ENCODE peak calls at places on chromosomes 11 and 22, in nine cellular contexts. One of them, this sample, is unnamed.

GRCh38 chr22:50360578-50360977 is 17.5 kb downstream of the PPP6R2 start:
- DNase-seq in uterus: no peak
- DNase-seq in Caco-2: no peak
- DNase-seq in GM23338: no peak
- DNase-seq in cardiac fibroblast: no peak
- DNase-seq in fibroblast of the aortic adventitia: no peak
- DNase-seq in fibroblast of mammary gland: no peak
- DNase-seq in activated B cell treated with CpG ODN at 0.5 μM for 24 hours: no peak
- DNase-seq in nephron progenitor cell: no peak
- DNase-seq in this sample: no peak

GRCh38 chr11:76768091-76769047 is 14.8 kb upstream of the TSKU start:
- DNase-seq in fibroblast of mammary gland: peak
- DNase-seq in GM23338: no peak
- DNase-seq in activated B cell treated with CpG ODN at 0.5 μM for 24 hours: no peak
- DNase-seq in cardiac fibroblast: peak
- DNase-seq in nephron progenitor cell: no peak
- DNase-seq in Caco-2: no peak
- DNase-seq in uterus: peak
- DNase-seq in fibroblast of the aortic adventitia: peak
- DNase-seq in this sample: peak

GRCh38 chr11:10029386-10030121 is 264.5 kb downstream of the SBF2 start:
- DNase-seq in Caco-2: no peak
- DNase-seq in activated B cell treated with CpG ODN at 0.5 μM for 24 hours: no peak
- DNase-seq in GM23338: no peak
- DNase-seq in nephron progenitor cell: no peak
- DNase-seq in cardiac fibroblast: no peak
- DNase-seq in fibroblast of the aortic adventitia: no peak
- DNase-seq in uterus: no peak
- DNase-seq in fibroblast of mammary gland: no peak
- DNase-seq in this sample: no peak

GRCh38 chr11:114738954-114739353 is 60.6 kb downstream of the NXPE2 start:
- DNase-seq in GM23338: peak
- DNase-seq in activated B cell treated with CpG ODN at 0.5 μM for 24 hours: no peak
- DNase-seq in cardiac fibroblast: peak
- DNase-seq in fibroblast of mammary gland: peak
- DNase-seq in uterus: no peak
- DNase-seq in Caco-2: peak
- DNase-seq in nephron progenitor cell: peak
- DNase-seq in fibroblast of the aortic adventitia: peak
- DNase-seq in this sample: peak

GRCh38 chr22:43287441-43287840 is 55.7 kb downstream of the SCUBE1 start:
- DNase-seq in activated B cell treated with CpG ODN at 0.5 μM for 24 hours: no peak
- DNase-seq in GM23338: no peak
- DNase-seq in cardiac fibroblast: no peak
- DNase-seq in fibroblast of mammary gland: no peak
- DNase-seq in nephron progenitor cell: no peak
- DNase-seq in fibroblast of the aortic adventitia: no peak
- DNase-seq in uterus: no peak
- DNase-seq in Caco-2: no peak
- DNase-seq in this sample: no peak

GRCh38 chr11:26820739-26821138 is 98.9 kb upstream of the SLC5A12 start:
- DNase-seq in Caco-2: no peak
- DNase-seq in cardiac fibroblast: peak
- DNase-seq in fibroblast of the aortic adventitia: peak
- DNase-seq in activated B cell treated with CpG ODN at 0.5 μM for 24 hours: no peak
- DNase-seq in fibroblast of mammary gland: peak
- DNase-seq in GM23338: no peak
- DNase-seq in nephron progenitor cell: no peak
- DNase-seq in uterus: no peak
- DNase-seq in this sample: peak

GRCh38 chr11:129973809-129974208 is 28.8 kb downstream of the PRDM10 start:
- DNase-seq in uterus: no peak
- DNase-seq in fibroblast of the aortic adventitia: no peak
- DNase-seq in nephron progenitor cell: peak
- DNase-seq in fibroblast of mammary gland: no peak
- DNase-seq in Caco-2: peak
- DNase-seq in activated B cell treated with CpG ODN at 0.5 μM for 24 hours: no peak
- DNase-seq in GM23338: peak
- DNase-seq in cardiac fibroblast: no peak
- DNase-seq in this sample: no peak

GRCh38 chr22:36010090-36010489 is 18.5 kb downstream of the RBFOX2 start:
- DNase-seq in fibroblast of the aortic adventitia: no peak
- DNase-seq in GM23338: peak
- DNase-seq in cardiac fibroblast: no peak
- DNase-seq in nephron progenitor cell: peak
- DNase-seq in activated B cell treated with CpG ODN at 0.5 μM for 24 hours: no peak
- DNase-seq in uterus: no peak
- DNase-seq in fibroblast of mammary gland: no peak
- DNase-seq in Caco-2: no peak
- DNase-seq in this sample: no peak

GRCh38 chr22:46538816-46539163 is 1.4 kb upstream of the CELSR1 start:
- DNase-seq in fibroblast of the aortic adventitia: peak
- DNase-seq in nephron progenitor cell: no peak
- DNase-seq in Caco-2: no peak
- DNase-seq in activated B cell treated with CpG ODN at 0.5 μM for 24 hours: no peak
- DNase-seq in uterus: no peak
- DNase-seq in GM23338: no peak
- DNase-seq in fibroblast of mammary gland: peak
- DNase-seq in cardiac fibroblast: peak
- DNase-seq in this sample: peak

GRCh38 chr11:35850191-35850590 is 93.7 kb upstream of the LDLRAD3 start:
- DNase-seq in fibroblast of the aortic adventitia: no peak
- DNase-seq in activated B cell treated with CpG ODN at 0.5 μM for 24 hours: no peak
- DNase-seq in cardiac fibroblast: no peak
- DNase-seq in Caco-2: no peak
- DNase-seq in nephron progenitor cell: no peak
- DNase-seq in fibroblast of mammary gland: no peak
- DNase-seq in uterus: no peak
- DNase-seq in GM23338: no peak
- DNase-seq in this sample: no peak

GRCh38 chr22:19772673-19773469 is 12.3 kb downstream of the TBX1 start:
- DNase-seq in uterus: no peak
- DNase-seq in GM23338: no peak
- DNase-seq in fibroblast of the aortic adventitia: no peak
- DNase-seq in cardiac fibroblast: peak
- DNase-seq in nephron progenitor cell: no peak
- DNase-seq in fibroblast of mammary gland: no peak
- DNase-seq in activated B cell treated with CpG ODN at 0.5 μM for 24 hours: no peak
- DNase-seq in Caco-2: no peak
- DNase-seq in this sample: no peak

GRCh38 chr11:8090756-8091155 is 9.7 kb downstream of the TUB start:
- DNase-seq in Caco-2: peak
- DNase-seq in cardiac fibroblast: peak
- DNase-seq in GM23338: peak
- DNase-seq in fibroblast of the aortic adventitia: peak
- DNase-seq in fibroblast of mammary gland: peak
- DNase-seq in activated B cell treated with CpG ODN at 0.5 μM for 24 hours: no peak
- DNase-seq in nephron progenitor cell: peak
- DNase-seq in uterus: no peak
- DNase-seq in this sample: peak

GRCh38 chr11:35529971-35530495 is 4.6 kb upstream of the PAMR1 start:
- DNase-seq in cardiac fibroblast: peak
- DNase-seq in uterus: peak
- DNase-seq in GM23338: no peak
- DNase-seq in activated B cell treated with CpG ODN at 0.5 μM for 24 hours: no peak
- DNase-seq in Caco-2: no peak
- DNase-seq in fibroblast of mammary gland: peak
- DNase-seq in nephron progenitor cell: no peak
- DNase-seq in fibroblast of the aortic adventitia: peak
- DNase-seq in this sample: peak

GRCh38 chr22:45804319-45804985 is 132.8 kb downstream of the ATXN10 start:
- DNase-seq in nephron progenitor cell: no peak
- DNase-seq in GM23338: no peak
- DNase-seq in fibroblast of the aortic adventitia: peak
- DNase-seq in fibroblast of mammary gland: no peak
- DNase-seq in activated B cell treated with CpG ODN at 0.5 μM for 24 hours: no peak
- DNase-seq in Caco-2: no peak
- DNase-seq in cardiac fibroblast: no peak
- DNase-seq in uterus: no peak
- DNase-seq in this sample: no peak

GRCh38 chr11:84812351-84813083 is 814.6 kb downstream of the DLG2 start:
- DNase-seq in uterus: no peak
- DNase-seq in Caco-2: no peak
- DNase-seq in nephron progenitor cell: no peak
- DNase-seq in cardiac fibroblast: no peak
- DNase-seq in GM23338: no peak
- DNase-seq in fibroblast of the aortic adventitia: no peak
- DNase-seq in activated B cell treated with CpG ODN at 0.5 μM for 24 hours: no peak
- DNase-seq in fibroblast of mammary gland: peak
- DNase-seq in this sample: no peak

GRCh38 chr11:64150481-64151239 is 15.3 kb downstream of the MACROD1 start:
- DNase-seq in cardiac fibroblast: no peak
- DNase-seq in nephron progenitor cell: no peak
- DNase-seq in Caco-2: no peak
- DNase-seq in uterus: no peak
- DNase-seq in GM23338: no peak
- DNase-seq in fibroblast of mammary gland: no peak
- DNase-seq in fibroblast of the aortic adventitia: no peak
- DNase-seq in activated B cell treated with CpG ODN at 0.5 μM for 24 hours: no peak
- DNase-seq in this sample: no peak

GRCh38 chr11:64151337-64151736 is 14.6 kb downstream of the MACROD1 start:
- DNase-seq in nephron progenitor cell: no peak
- DNase-seq in GM23338: no peak
- DNase-seq in cardiac fibroblast: no peak
- DNase-seq in Caco-2: no peak
- DNase-seq in fibroblast of the aortic adventitia: no peak
- DNase-seq in activated B cell treated with CpG ODN at 0.5 μM for 24 hours: no peak
- DNase-seq in uterus: no peak
- DNase-seq in fibroblast of mammary gland: no peak
- DNase-seq in this sample: no peak

GRCh38 chr11:64156235-64157011 is 9.5 kb downstream of the MACROD1 start:
- DNase-seq in GM23338: no peak
- DNase-seq in nephron progenitor cell: no peak
- DNase-seq in fibroblast of mammary gland: no peak
- DNase-seq in activated B cell treated with CpG ODN at 0.5 μM for 24 hours: no peak
- DNase-seq in cardiac fibroblast: no peak
- DNase-seq in uterus: no peak
- DNase-seq in Caco-2: no peak
- DNase-seq in fibroblast of the aortic adventitia: no peak
- DNase-seq in this sample: no peak

GRCh38 chr11:64152841-64153691 is 12.8 kb downstream of the MACROD1 start:
- DNase-seq in activated B cell treated with CpG ODN at 0.5 μM for 24 hours: peak
- DNase-seq in fibroblast of the aortic adventitia: peak
- DNase-seq in uterus: peak
- DNase-seq in GM23338: peak
- DNase-seq in Caco-2: peak
- DNase-seq in nephron progenitor cell: peak
- DNase-seq in cardiac fibroblast: peak
- DNase-seq in fibroblast of mammary gland: peak
- DNase-seq in this sample: peak

DNA sequence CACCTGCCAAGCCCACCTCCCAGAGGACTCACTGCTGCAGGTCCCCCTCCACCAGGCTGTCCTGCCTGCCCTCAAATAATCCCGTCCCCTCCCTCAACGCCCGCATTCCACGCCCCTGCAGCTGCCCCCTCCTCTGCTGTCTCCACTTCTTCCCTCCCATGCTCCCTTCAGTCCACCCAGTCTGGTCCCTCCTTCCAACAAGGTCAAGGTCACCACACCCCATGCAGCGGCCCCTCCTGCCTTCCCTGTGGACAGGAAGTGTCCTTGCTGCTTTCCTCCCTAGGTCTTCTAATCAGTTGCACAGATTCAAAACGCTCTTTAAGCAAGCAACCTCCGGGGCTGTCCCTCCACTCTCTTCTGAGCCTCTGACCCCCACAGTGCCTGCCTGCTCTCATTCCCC is 12.1 kb downstream of the MACROD1 start:
- DNase-seq in cardiac fibroblast: no peak
- DNase-seq in nephron progenitor cell: no peak
- DNase-seq in activated B cell treated with CpG ODN at 0.5 μM for 24 hours: no peak
- DNase-seq in GM23338: peak
- DNase-seq in Caco-2: no peak
- DNase-seq in uterus: no peak
- DNase-seq in fibroblast of the aortic adventitia: no peak
- DNase-seq in fibroblast of mammary gland: no peak
- DNase-seq in this sample: no peak
- TF ChIP-seq CTCF in cardiac fibroblast: no peak
- TF ChIP-seq CTCF in nephron progenitor cell: no peak
- TF ChIP-seq CTCF in activated B cell treated with CpG ODN at 0.5 μM for 24 hours: no peak
- TF ChIP-seq CTCF in GM23338: no peak
- TF ChIP-seq CTCF in Caco-2: no peak
- TF ChIP-seq CTCF in uterus: no peak
- TF ChIP-seq CTCF in fibroblast of the aortic adventitia: no peak
- TF ChIP-seq CTCF in fibroblast of mammary gland: no peak
- TF ChIP-seq CTCF in this sample: no peak

DNA sequence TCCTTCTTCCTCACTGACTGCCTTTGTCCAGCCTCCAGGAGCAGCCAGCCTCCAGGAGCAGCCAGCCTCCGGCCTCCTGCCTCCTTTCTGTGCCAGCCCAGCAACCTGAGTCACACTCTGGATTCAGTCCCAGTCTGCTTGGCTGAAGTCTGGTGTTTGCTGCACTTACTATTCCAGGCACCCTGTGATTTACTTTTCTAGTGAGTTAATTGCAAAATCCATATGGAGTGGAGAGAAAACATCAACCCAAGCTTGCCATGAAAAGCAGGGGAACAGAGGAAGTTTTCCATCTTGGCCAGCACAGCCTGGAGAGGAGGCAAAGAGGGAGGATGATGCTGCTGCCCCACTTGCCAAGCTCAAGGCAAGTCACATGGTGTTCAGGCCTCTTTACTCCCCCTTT is 400.5 kb downstream of the TENM4 start:
- DNase-seq in GM23338: no peak
- DNase-seq in Caco-2: no peak
- DNase-seq in activated B cell treated with CpG ODN at 0.5 μM for 24 hours: no peak
- DNase-seq in uterus: no peak
- DNase-seq in fibroblast of mammary gland: peak
- DNase-seq in fibroblast of the aortic adventitia: peak
- DNase-seq in nephron progenitor cell: no peak
- DNase-seq in cardiac fibroblast: peak
- DNase-seq in this sample: peak
- TF ChIP-seq CTCF in GM23338: no peak
- TF ChIP-seq CTCF in Caco-2: no peak
- TF ChIP-seq CTCF in activated B cell treated with CpG ODN at 0.5 μM for 24 hours: no peak
- TF ChIP-seq CTCF in uterus: no peak
- TF ChIP-seq CTCF in fibroblast of mammary gland: no peak
- TF ChIP-seq CTCF in fibroblast of the aortic adventitia: no peak
- TF ChIP-seq CTCF in nephron progenitor cell: no peak
- TF ChIP-seq CTCF in cardiac fibroblast: no peak
- TF ChIP-seq CTCF in this sample: no peak

GRCh38 chr22:39343259-39344045 is 6.3 kb upstream of the SYNGR1 start:
- DNase-seq in Caco-2: peak
- DNase-seq in fibroblast of the aortic adventitia: peak
- DNase-seq in nephron progenitor cell: peak
- DNase-seq in activated B cell treated with CpG ODN at 0.5 μM for 24 hours: peak
- DNase-seq in fibroblast of mammary gland: peak
- DNase-seq in cardiac fibroblast: peak
- DNase-seq in GM23338: peak
- DNase-seq in uterus: peak
- DNase-seq in this sample: peak
- TF ChIP-seq CTCF in Caco-2: peak
- TF ChIP-seq CTCF in fibroblast of the aortic adventitia: peak
- TF ChIP-seq CTCF in nephron progenitor cell: peak
- TF ChIP-seq CTCF in activated B cell treated with CpG ODN at 0.5 μM for 24 hours: peak
- TF ChIP-seq CTCF in fibroblast of mammary gland: peak
- TF ChIP-seq CTCF in cardiac fibroblast: peak
- TF ChIP-seq CTCF in GM23338: peak
- TF ChIP-seq CTCF in uterus: peak
- TF ChIP-seq CTCF in this sample: peak

DNA sequence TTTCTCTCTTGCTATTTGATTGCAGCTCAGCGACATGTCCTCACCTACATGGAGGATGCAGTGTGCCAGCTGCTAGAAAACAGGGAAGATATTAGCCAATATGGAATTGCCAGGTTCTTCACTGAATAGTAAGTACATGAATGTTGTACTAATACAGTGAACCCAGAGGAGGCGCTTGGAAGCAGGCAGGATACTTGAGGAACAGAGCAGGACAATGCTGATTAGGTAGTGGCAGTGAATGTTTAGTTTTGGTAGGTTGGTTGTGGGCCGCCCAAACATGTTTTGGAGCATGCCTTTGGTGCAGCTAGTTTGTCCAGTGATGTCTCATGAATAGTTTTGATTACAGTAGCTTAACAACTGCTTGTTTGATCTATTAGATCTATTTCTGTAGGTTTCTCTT is 50.6 kb downstream of the CSTPP1 start:
- DNase-seq in nephron progenitor cell: no peak
- DNase-seq in GM23338: peak
- DNase-seq in activated B cell treated with CpG ODN at 0.5 μM for 24 hours: no peak
- DNase-seq in fibroblast of mammary gland: no peak
- DNase-seq in cardiac fibroblast: no peak
- DNase-seq in uterus: no peak
- DNase-seq in Caco-2: no peak
- DNase-seq in fibroblast of the aortic adventitia: no peak
- DNase-seq in this sample: no peak
- TF ChIP-seq CTCF in nephron progenitor cell: no peak
- TF ChIP-seq CTCF in GM23338: peak
- TF ChIP-seq CTCF in activated B cell treated with CpG ODN at 0.5 μM for 24 hours: no peak
- TF ChIP-seq CTCF in fibroblast of mammary gland: no peak
- TF ChIP-seq CTCF in cardiac fibroblast: no peak
- TF ChIP-seq CTCF in uterus: no peak
- TF ChIP-seq CTCF in Caco-2: no peak
- TF ChIP-seq CTCF in fibroblast of the aortic adventitia: no peak
- TF ChIP-seq CTCF in this sample: no peak

This sample was measured in MCF 10A.